ENCODE peak calls at places on chromosome 19, in ten cellular contexts. One of them, this sample, is unnamed.

GRCh38 chr19:41225238-41226052 is 6.4 kb downstream of the AXL start:
- DNase-seq in endodermal cell: no peak
- DNase-seq in fibroblast of lung: peak
- DNase-seq in neural progenitor cell: peak
- DNase-seq in hepatocyte: peak
- DNase-seq in IMR-90: peak
- DNase-seq in tibial nerve: peak
- DNase-seq in prostate gland: peak
- DNase-seq in GM12865: no peak
- DNase-seq in fibroblast of the aortic adventitia: peak
- DNase-seq in this sample: peak

GRCh38 chr19:16899566-16900075 is 10.8 kb downstream of the F2RL3 start:
- DNase-seq in endodermal cell: peak
- DNase-seq in fibroblast of lung: peak
- DNase-seq in neural progenitor cell: peak
- DNase-seq in hepatocyte: peak
- DNase-seq in IMR-90: no peak
- DNase-seq in tibial nerve: no peak
- DNase-seq in prostate gland: no peak
- DNase-seq in GM12865: peak
- DNase-seq in fibroblast of the aortic adventitia: peak
- DNase-seq in this sample: no peak

GRCh38 chr19:16467581-16467980 is 4.2 kb downstream of the EPS15L1 start:
- DNase-seq in endodermal cell: no peak
- DNase-seq in fibroblast of lung: no peak
- DNase-seq in neural progenitor cell: no peak
- DNase-seq in hepatocyte: no peak
- DNase-seq in IMR-90: no peak
- DNase-seq in tibial nerve: no peak
- DNase-seq in prostate gland: no peak
- DNase-seq in GM12865: no peak
- DNase-seq in fibroblast of the aortic adventitia: no peak
- DNase-seq in this sample: no peak

GRCh38 chr19:1854032-1854541 is 5.8 kb upstream of the REXO1 start:
- DNase-seq in endodermal cell: no peak
- DNase-seq in fibroblast of lung: no peak
- DNase-seq in neural progenitor cell: no peak
- DNase-seq in hepatocyte: no peak
- DNase-seq in IMR-90: no peak
- DNase-seq in tibial nerve: no peak
- DNase-seq in prostate gland: no peak
- DNase-seq in GM12865: no peak
- DNase-seq in fibroblast of the aortic adventitia: no peak
- DNase-seq in this sample: no peak

GRCh38 chr19:7216373-7216902 is 77.8 kb downstream of the INSR start:
- DNase-seq in endodermal cell: no peak
- DNase-seq in fibroblast of lung: no peak
- DNase-seq in neural progenitor cell: no peak
- DNase-seq in hepatocyte: no peak
- DNase-seq in IMR-90: no peak
- DNase-seq in tibial nerve: no peak
- DNase-seq in prostate gland: no peak
- DNase-seq in GM12865: peak
- DNase-seq in fibroblast of the aortic adventitia: no peak
- DNase-seq in this sample: no peak

GRCh38 chr19:18507021-18507726 is 14.7 kb downstream of the ELL start:
- DNase-seq in endodermal cell: no peak
- DNase-seq in fibroblast of lung: no peak
- DNase-seq in neural progenitor cell: no peak
- DNase-seq in hepatocyte: no peak
- DNase-seq in IMR-90: no peak
- DNase-seq in tibial nerve: no peak
- DNase-seq in prostate gland: no peak
- DNase-seq in GM12865: no peak
- DNase-seq in fibroblast of the aortic adventitia: peak
- DNase-seq in this sample: no peak

GRCh38 chr19:19259741-19260140 is 13.4 kb downstream of the TM6SF2 start:
- DNase-seq in endodermal cell: peak
- DNase-seq in fibroblast of lung: peak
- DNase-seq in neural progenitor cell: peak
- DNase-seq in hepatocyte: no peak
- DNase-seq in IMR-90: peak
- DNase-seq in tibial nerve: no peak
- DNase-seq in prostate gland: no peak
- DNase-seq in GM12865: peak
- DNase-seq in fibroblast of the aortic adventitia: no peak
- DNase-seq in this sample: no peak

GRCh38 chr19:27971071-27971470 is 1241.9 kb downstream of the UQCRFS1 start:
- DNase-seq in endodermal cell: peak
- DNase-seq in fibroblast of lung: no peak
- DNase-seq in neural progenitor cell: peak
- DNase-seq in hepatocyte: peak
- DNase-seq in IMR-90: no peak
- DNase-seq in tibial nerve: no peak
- DNase-seq in prostate gland: no peak
- DNase-seq in GM12865: no peak
- DNase-seq in fibroblast of the aortic adventitia: peak
- DNase-seq in this sample: no peak

GRCh38 chr19:17926044-17926443 is 6.8 kb upstream of the CCDC124 start:
- DNase-seq in endodermal cell: no peak
- DNase-seq in fibroblast of lung: no peak
- DNase-seq in neural progenitor cell: no peak
- DNase-seq in hepatocyte: no peak
- DNase-seq in IMR-90: no peak
- DNase-seq in tibial nerve: no peak
- DNase-seq in prostate gland: no peak
- DNase-seq in GM12865: peak
- DNase-seq in fibroblast of the aortic adventitia: no peak
- DNase-seq in this sample: no peak

GRCh38 chr19:40948580-40949299 is 42.3 kb upstream of the CYP2B6 start:
- DNase-seq in endodermal cell: no peak
- DNase-seq in fibroblast of lung: no peak
- DNase-seq in neural progenitor cell: no peak
- DNase-seq in hepatocyte: no peak
- DNase-seq in IMR-90: no peak
- DNase-seq in tibial nerve: no peak
- DNase-seq in prostate gland: no peak
- DNase-seq in GM12865: no peak
- DNase-seq in fibroblast of the aortic adventitia: no peak
- DNase-seq in this sample: no peak

GRCh38 chr19:33621065-33621785 is 528 bp upstream of the CHST8 start:
- DNase-seq in endodermal cell: peak
- DNase-seq in fibroblast of lung: no peak
- DNase-seq in neural progenitor cell: no peak
- DNase-seq in hepatocyte: no peak
- DNase-seq in IMR-90: no peak
- DNase-seq in tibial nerve: no peak
- DNase-seq in prostate gland: no peak
- DNase-seq in GM12865: no peak
- DNase-seq in fibroblast of the aortic adventitia: no peak
- DNase-seq in this sample: no peak

GRCh38 chr19:33622809-33623511 is 1.2 kb downstream of the CHST8 start:
- DNase-seq in endodermal cell: peak
- DNase-seq in fibroblast of lung: no peak
- DNase-seq in neural progenitor cell: peak
- DNase-seq in hepatocyte: no peak
- DNase-seq in IMR-90: no peak
- DNase-seq in tibial nerve: no peak
- DNase-seq in prostate gland: no peak
- DNase-seq in GM12865: no peak
- DNase-seq in fibroblast of the aortic adventitia: no peak
- DNase-seq in this sample: no peak

GRCh38 chr19:33620611-33621010 is 1.1 kb upstream of the CHST8 start:
- DNase-seq in endodermal cell: no peak
- DNase-seq in fibroblast of lung: no peak
- DNase-seq in neural progenitor cell: no peak
- DNase-seq in hepatocyte: no peak
- DNase-seq in IMR-90: no peak
- DNase-seq in tibial nerve: no peak
- DNase-seq in prostate gland: no peak
- DNase-seq in GM12865: no peak
- DNase-seq in fibroblast of the aortic adventitia: no peak
- DNase-seq in this sample: no peak

GRCh38 chr19:33621811-33622504 is at the start of gene CHST8:
- DNase-seq in endodermal cell: peak
- DNase-seq in fibroblast of lung: no peak
- DNase-seq in neural progenitor cell: peak
- DNase-seq in hepatocyte: peak
- DNase-seq in IMR-90: no peak
- DNase-seq in tibial nerve: no peak
- DNase-seq in prostate gland: peak
- DNase-seq in GM12865: no peak
- DNase-seq in fibroblast of the aortic adventitia: peak
- DNase-seq in this sample: no peak

DNA sequence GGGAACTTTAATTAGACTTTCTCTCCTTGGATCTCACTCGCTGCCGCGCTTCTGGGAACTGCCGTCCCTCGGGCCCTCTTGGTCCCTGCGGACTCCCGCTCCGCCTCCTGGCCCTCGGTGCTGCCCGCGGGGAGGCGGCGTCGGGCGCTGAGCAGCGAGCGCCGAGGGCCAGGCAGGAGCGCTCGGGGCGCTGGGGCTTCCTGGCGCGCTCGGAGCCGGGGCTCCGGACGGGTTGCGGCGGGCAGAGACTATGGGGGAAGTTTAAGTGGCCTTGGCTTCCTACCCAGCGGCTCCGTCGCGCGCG is 704 bp downstream of the CHST8 start:
- DNase-seq in endodermal cell: peak
- DNase-seq in fibroblast of lung: no peak
- DNase-seq in neural progenitor cell: peak
- DNase-seq in hepatocyte: no peak
- DNase-seq in IMR-90: no peak
- DNase-seq in tibial nerve: no peak
- DNase-seq in prostate gland: no peak
- DNase-seq in GM12865: no peak
- DNase-seq in fibroblast of the aortic adventitia: no peak
- DNase-seq in this sample: no peak
- H3K4me3 ChIP-seq in endodermal cell: peak
- H3K4me3 ChIP-seq in fibroblast of lung: no peak
- H3K4me3 ChIP-seq in neural progenitor cell: peak
- H3K4me3 ChIP-seq in hepatocyte: no peak
- H3K4me3 ChIP-seq in IMR-90: no peak
- H3K4me3 ChIP-seq in tibial nerve: peak
- H3K4me3 ChIP-seq in prostate gland: peak
- H3K4me3 ChIP-seq in GM12865: no peak
- H3K4me3 ChIP-seq in fibroblast of the aortic adventitia: no peak
- H3K4me3 ChIP-seq in this sample: no peak

DNA sequence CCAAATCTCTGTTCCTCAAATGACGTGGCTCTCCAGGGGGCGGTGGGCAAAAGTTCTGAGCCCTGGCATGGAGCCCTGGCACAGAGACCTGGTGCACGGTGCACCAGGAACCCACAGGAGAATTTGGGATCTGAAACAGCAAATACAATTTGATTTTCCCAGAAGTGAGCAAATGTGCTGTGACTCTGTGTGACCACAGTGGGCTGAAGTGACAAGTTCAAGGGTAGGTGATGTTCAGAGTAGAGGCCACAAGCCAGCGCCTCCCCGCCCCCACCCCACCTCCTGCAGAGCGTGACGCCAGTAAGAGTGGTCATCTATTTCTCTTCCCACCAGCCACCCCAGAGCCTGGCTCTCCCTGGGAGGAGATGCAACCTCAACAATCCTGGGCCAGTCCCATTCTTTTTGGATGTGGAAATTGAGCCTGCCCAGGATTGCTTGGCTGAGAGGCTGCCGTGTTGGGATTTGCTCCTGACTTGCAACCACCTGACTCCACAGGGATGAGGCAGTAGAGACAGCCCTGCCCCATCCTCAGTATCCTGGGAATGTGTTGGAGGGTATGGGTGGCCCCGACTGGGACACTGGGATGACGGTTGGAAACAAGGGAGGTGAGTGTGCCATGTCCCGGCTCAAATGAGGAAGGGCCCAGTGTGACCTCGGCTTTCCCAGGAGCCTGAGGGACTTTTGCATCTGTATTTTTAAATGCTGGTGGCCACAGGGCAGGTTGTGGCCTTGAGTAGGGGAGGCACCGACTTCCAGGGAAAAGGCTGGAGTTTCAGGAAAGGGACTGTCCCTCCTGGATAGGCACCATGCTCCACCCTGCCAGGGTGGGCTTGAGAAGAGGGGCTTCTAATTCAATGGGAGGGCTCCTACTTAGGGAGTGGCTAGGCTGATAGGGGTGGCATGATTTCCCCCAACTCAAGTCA is 11.0 kb upstream of the BCL3 start:
- DNase-seq in endodermal cell: no peak
- DNase-seq in fibroblast of lung: no peak
- DNase-seq in neural progenitor cell: no peak
- DNase-seq in hepatocyte: no peak
- DNase-seq in IMR-90: peak
- DNase-seq in tibial nerve: no peak
- DNase-seq in prostate gland: no peak
- DNase-seq in GM12865: peak
- DNase-seq in fibroblast of the aortic adventitia: peak
- DNase-seq in this sample: peak
- TF ChIP-seq CTCF in endodermal cell: no peak
- TF ChIP-seq CTCF in fibroblast of lung: no peak
- TF ChIP-seq CTCF in neural progenitor cell: no peak
- TF ChIP-seq CTCF in hepatocyte: no peak
- TF ChIP-seq CTCF in IMR-90: no peak
- TF ChIP-seq CTCF in tibial nerve: no peak
- TF ChIP-seq CTCF in prostate gland: no peak
- TF ChIP-seq CTCF in GM12865: no peak
- TF ChIP-seq CTCF in fibroblast of the aortic adventitia: no peak
- TF ChIP-seq CTCF in this sample: no peak

DNA sequence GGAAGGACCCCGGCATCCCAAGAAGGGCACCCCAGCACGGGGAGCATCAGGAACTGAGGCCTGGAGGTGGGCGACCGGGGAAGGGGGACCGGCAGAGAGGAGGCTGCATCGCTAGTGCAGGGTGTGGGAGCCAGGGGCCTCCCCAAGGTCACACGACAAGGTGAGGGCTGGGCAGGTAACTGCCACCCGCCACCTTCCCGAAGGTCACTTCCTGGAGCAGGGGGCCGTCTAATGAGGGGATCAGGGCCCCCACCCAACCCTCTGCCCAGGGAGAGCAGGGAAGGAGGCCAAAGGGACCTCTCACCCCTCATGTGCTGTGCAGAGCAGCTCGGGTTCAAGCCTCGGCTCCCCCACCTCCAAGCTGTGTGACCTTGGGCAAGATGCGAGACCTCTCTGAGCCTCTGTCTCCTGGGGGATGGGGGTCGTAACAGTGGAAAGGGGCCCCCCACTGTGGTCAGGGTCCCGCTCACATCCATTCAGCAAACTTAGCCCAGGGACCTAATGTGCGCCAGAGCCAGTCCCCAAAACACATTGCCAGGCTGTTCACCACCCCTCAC is 6.0 kb downstream of the ZBTB7A start:
- DNase-seq in endodermal cell: peak
- DNase-seq in fibroblast of lung: no peak
- DNase-seq in neural progenitor cell: no peak
- DNase-seq in hepatocyte: peak
- DNase-seq in IMR-90: no peak
- DNase-seq in tibial nerve: no peak
- DNase-seq in prostate gland: no peak
- DNase-seq in GM12865: no peak
- DNase-seq in fibroblast of the aortic adventitia: no peak
- DNase-seq in this sample: no peak
- H3K4me3 ChIP-seq in endodermal cell: no peak
- H3K4me3 ChIP-seq in fibroblast of lung: no peak
- H3K4me3 ChIP-seq in neural progenitor cell: no peak
- H3K4me3 ChIP-seq in hepatocyte: no peak
- H3K4me3 ChIP-seq in IMR-90: no peak
- H3K4me3 ChIP-seq in tibial nerve: no peak
- H3K4me3 ChIP-seq in prostate gland: peak
- H3K4me3 ChIP-seq in GM12865: peak
- H3K4me3 ChIP-seq in fibroblast of the aortic adventitia: peak
- H3K4me3 ChIP-seq in this sample: no peak

GRCh38 chr19:34676697-34677385 is at the start of gene SCGB2B2:
- DNase-seq in endodermal cell: no peak
- DNase-seq in fibroblast of lung: no peak
- DNase-seq in neural progenitor cell: no peak
- DNase-seq in hepatocyte: no peak
- DNase-seq in IMR-90: no peak
- DNase-seq in tibial nerve: peak
- DNase-seq in prostate gland: no peak
- DNase-seq in GM12865: peak
- DNase-seq in fibroblast of the aortic adventitia: no peak
- DNase-seq in this sample: peak
- TF ChIP-seq CTCF in endodermal cell: peak
- TF ChIP-seq CTCF in fibroblast of lung: no peak
- TF ChIP-seq CTCF in neural progenitor cell: peak
- TF ChIP-seq CTCF in hepatocyte: no peak
- TF ChIP-seq CTCF in IMR-90: no peak
- TF ChIP-seq CTCF in tibial nerve: no peak
- TF ChIP-seq CTCF in prostate gland: no peak
- TF ChIP-seq CTCF in GM12865: peak
- TF ChIP-seq CTCF in fibroblast of the aortic adventitia: peak
- TF ChIP-seq CTCF in this sample: peak

This sample was measured in AG09309.